ENCODE peak calls at places on chromosomes 1 and 21, in six cellular contexts. E is GM23338, G is K562, K is GM12878, F is H1, O is HepG2. R is an unnamed sample.

GRCh38 chr1:246476771-246477170 is 30.3 kb downstream of the SMYD3 start:
- DNase-seq in E (no peak), G (no peak), K (no peak), F (no peak), O (no peak), R (no peak)

GRCh38 chr1:51768971-51769601 is 109.4 kb downstream of the NRDC start:
- DNase-seq in E (peak; percentile 80), G (peak; percentile 73), K (no peak), F (no peak), O (peak; percentile 58), R (no peak)

GRCh38 chr1:240709676-240710075 is 97.7 kb upstream of the GREM2 start:
- DNase-seq in E (no peak), G (no peak), K (no peak), F (no peak), O (no peak), R (no peak)

GRCh38 chr1:79380078-79380477 is 373.5 kb upstream of the ADGRL4 start:
- DNase-seq in E (peak; percentile 43), G (no peak), K (no peak), F (no peak), O (no peak), R (no peak)

GRCh38 chr1:207870279-207871031 is 40.5 kb downstream of the CD34 start:
- DNase-seq in E (no peak), G (no peak), K (no peak), F (no peak), O (no peak), R (no peak)

GRCh38 chr1:19512545-19512944 is 27.2 kb upstream of the CAPZB start:
- DNase-seq in E (no peak), G (no peak), K (no peak), F (no peak), O (no peak), R (no peak)

GRCh38 chr21:31173881-31174555 is 135.7 kb upstream of the KRTAP19-8 start:
- DNase-seq in E (no peak), G (no peak), K (no peak), F (no peak), O (no peak), R (no peak)

GRCh38 chr1:152018537-152018936 is 18.3 kb downstream of the S100A11 start:
- DNase-seq in E (peak; percentile 77), G (peak; percentile 63), K (no peak), F (peak; percentile 82), O (no peak), R (peak; percentile 75)

GRCh38 chr21:41547111-41547510 is 39.2 kb upstream of the TMPRSS2 start:
- DNase-seq in E (no peak), G (no peak), K (no peak), F (no peak), O (no peak), R (no peak)

GRCh38 chr21:36889401-36889800 is 77.1 kb downstream of the HLCS start:
- DNase-seq in E (no peak), G (no peak), K (no peak), F (no peak), O (no peak), R (no peak)

GRCh38 chr1:41743361-41743760 is 175.4 kb downstream of the HIVEP3 start:
- DNase-seq in E (no peak), G (no peak), K (no peak), F (no peak), O (no peak), R (no peak)

GRCh38 chr1:224047538-224047937 is 66.4 kb upstream of the FBXO28 start:
- DNase-seq in E (no peak), G (no peak), K (no peak), F (no peak), O (no peak), R (no peak)

GRCh38 chr1:42979037-42979432 is 20.4 kb upstream of the SLC2A1 start:
- DNase-seq in E (peak; percentile 32), G (no peak), K (no peak), F (no peak), O (no peak), R (no peak)

GRCh38 chr21:40714516-40714915 is 132.4 kb downstream of the DSCAM start:
- DNase-seq in E (no peak), G (no peak), K (no peak), F (no peak), O (no peak), R (no peak)

GRCh38 chr1:226603976-226604845 is 55.6 kb downstream of the STUM start:
- DNase-seq in E (peak; percentile 71), G (no peak), K (no peak), F (peak; percentile 50), O (no peak), R (peak; percentile 41)

GRCh38 chr1:30707412-30708360 is 15.7 kb downstream of the MATN1 start:
- DNase-seq in E (peak; percentile 88), G (peak; percentile 84), K (no peak), F (peak; percentile 94), O (peak; percentile 38), R (peak; percentile 88)

GRCh38 chr1:245571872-245572294 is 417.1 kb downstream of the KIF26B start:
- DNase-seq in E (no peak), G (no peak), K (no peak), F (no peak), O (peak; percentile 36), R (no peak)

GRCh38 chr1:175067707-175068106 is at the start of gene TNN:
- DNase-seq in E (peak; percentile 25), G (no peak), K (no peak), F (no peak), O (no peak), R (no peak)

GRCh38 chr1:235599536-235599935 is 50.0 kb downstream of the GNG4 start:
- DNase-seq in E (peak; percentile 19), G (peak; percentile 11), K (no peak), F (no peak), O (no peak), R (no peak)

GRCh38 chr1:235601087-235601486 is 48.5 kb downstream of the GNG4 start:
- DNase-seq in E (peak; percentile 85), G (peak; percentile 44), K (no peak), F (peak; percentile 68), O (no peak), R (peak; percentile 70)

GRCh38 chr1:235595079-235595478 is 54.5 kb downstream of the GNG4 start:
- DNase-seq in E (no peak), G (no peak), K (no peak), F (no peak), O (no peak), R (no peak)

GRCh38 chr1:235597867-235598553 is 51.6 kb downstream of the GNG4 start:
- DNase-seq in E (peak; percentile 57), G (peak; percentile 30), K (no peak), F (no peak), O (peak; percentile 27), R (no peak)
- TF ChIP-seq CTCF in E (peak; percentile 46), G (peak; percentile 35), K (peak; percentile 13), F (no peak), O (peak; percentile 40), R (no peak)

GRCh38 chr1:6027591-6027990 is 18.1 kb upstream of the KCNAB2 start:
- DNase-seq in E (no peak), G (no peak), K (no peak), F (no peak), O (no peak), R (no peak)

GRCh38 chr1:6026095-6026809 is 19.4 kb upstream of the KCNAB2 start:
- DNase-seq in E (peak; percentile 85), G (no peak), K (peak; percentile 83), F (peak; percentile 83), O (peak; percentile 70), R (peak; percentile 75)

GRCh38 chr1:6029351-6029750 is 16.3 kb upstream of the KCNAB2 start:
- DNase-seq in E (no peak), G (no peak), K (no peak), F (no peak), O (no peak), R (no peak)

GRCh38 chr1:6030144-6030543 is 15.5 kb upstream of the KCNAB2 start:
- DNase-seq in E (no peak), G (no peak), K (no peak), F (no peak), O (no peak), R (no peak)

DNA sequence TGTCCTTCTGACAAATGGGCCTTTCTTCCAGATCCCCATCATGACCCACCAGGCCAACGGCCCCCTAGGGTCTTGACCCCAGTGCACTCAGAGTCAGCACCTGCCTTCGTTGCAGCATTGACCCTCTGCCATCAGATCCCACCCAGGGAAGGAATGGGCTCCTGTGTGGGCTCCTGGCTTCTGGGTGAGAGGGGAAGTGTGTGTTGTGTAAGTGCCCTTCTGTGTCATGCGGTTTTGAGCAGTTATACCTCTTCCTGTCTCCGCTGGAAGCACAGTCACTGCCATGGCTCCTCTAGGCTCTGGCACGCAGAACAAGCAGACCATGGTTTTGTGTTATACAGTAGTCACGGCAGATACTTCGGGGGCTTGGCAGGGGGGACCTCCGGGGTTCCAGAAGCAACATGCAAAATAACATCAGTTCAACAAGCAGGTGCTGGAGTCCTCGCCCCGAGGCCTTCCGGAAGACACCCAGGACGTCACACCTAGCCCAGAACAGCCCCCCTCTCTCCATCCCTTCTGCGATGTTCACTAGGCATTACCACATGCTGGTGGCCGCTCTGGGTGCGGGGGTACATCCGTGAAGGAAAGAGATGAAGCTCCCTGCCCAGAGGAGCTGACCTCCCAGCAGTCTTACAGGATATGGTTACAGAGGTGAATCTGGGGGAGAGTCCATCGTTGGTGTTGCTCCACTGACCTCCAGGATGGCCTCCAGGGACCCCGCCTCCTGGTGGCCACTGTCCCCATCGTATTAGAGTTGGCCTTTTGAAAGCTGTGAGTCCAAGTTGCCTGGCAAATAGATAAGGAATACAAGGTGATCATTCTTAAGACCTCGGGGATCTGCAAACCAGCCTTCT is 17.4 kb upstream of the KCNAB2 start:
- DNase-seq in E (no peak), G (no peak), K (no peak), F (no peak), O (no peak), R (no peak)
- TF ChIP-seq CREB1 in E (no peak), G (no peak), K (no peak), F (no peak), O (no peak), R (no peak)

GRCh38 chr1:156439036-156439435 is 61.5 kb downstream of the MEF2D start:
- DNase-seq in E (peak; percentile 65), G (no peak), K (no peak), F (no peak), O (no peak), R (no peak)
- TF ChIP-seq CTCF in E (no peak), G (no peak), K (no peak), F (no peak), O (no peak), R (no peak)

DNA sequence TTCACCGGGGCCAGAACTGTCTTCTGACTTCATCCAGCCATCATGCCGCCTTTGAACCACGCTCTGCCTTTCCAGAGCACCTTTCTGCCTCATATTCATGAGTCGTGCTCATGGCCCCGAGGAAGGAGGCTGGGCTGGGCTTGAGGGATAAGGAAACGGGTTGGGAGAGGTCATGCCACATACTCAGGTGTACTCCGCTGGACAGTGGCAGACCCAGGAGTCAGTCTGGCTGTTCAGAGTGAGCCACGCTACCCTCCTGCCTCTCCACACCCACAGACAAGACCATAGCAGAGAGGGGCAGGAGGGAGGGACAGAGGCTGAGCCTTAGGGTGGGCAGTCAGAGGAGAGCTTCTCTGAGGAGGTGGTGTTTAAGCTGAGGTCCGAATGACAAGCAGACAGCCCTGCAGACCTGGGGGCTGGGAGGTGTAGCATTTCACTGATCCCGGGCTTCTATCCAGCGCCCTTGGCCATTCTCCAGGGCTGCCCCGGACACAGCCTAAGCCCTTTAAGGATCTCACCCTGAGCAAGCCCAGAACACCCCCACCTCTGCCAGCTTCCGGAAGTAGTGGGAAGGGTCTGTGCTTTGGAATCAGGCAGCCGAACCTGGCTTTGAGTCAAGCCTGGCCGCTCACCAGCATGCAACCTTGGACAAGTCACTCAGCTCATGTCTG is 102.3 kb downstream of the LACTBL1 start:
- DNase-seq in E (no peak), G (no peak), K (no peak), F (no peak), O (no peak), R (no peak)
- TF ChIP-seq CREB1 in E (no peak), G (no peak), K (no peak), F (no peak), O (no peak), R (no peak)